ENCODE peak calls at places on chromosomes 11 and 22, in six cellular contexts. R, Z, Y, S, I and W are unnamed samples.

GRCh38 chr11:125952973-125953372 is 7.1 kb downstream of the VSIG10L2 start:
- DNase-seq in S (no peak), I (no peak), Z (no peak), Y (no peak), R (peak), W (no peak)

GRCh38 chr11:2581151-2581930 is 118.5 kb downstream of the KCNQ1OT1 start:
- DNase-seq in Z (no peak), R (peak), Y (no peak), S (no peak), I (no peak), W (peak)

GRCh38 chr22:21448627-21449416 is 18.4 kb upstream of the TMEM191C start:
- DNase-seq in Z (no peak), Y (no peak), S (no peak), I (no peak), R (no peak), W (no peak)

GRCh38 chr11:104668797-104669463 is 229.3 kb downstream of the CASP12 start:
- DNase-seq in S (no peak), R (no peak), Z (no peak), I (no peak), Y (no peak), W (no peak)

GRCh38 chr22:19797086-19797485 is 36.5 kb downstream of the TBX1 start:
- DNase-seq in Y (no peak), S (no peak), I (peak), R (no peak), Z (no peak), W (no peak)

GRCh38 chr22:23183107-23183698 is 2.9 kb downstream of the BCR start:
- DNase-seq in I (peak), S (peak), Z (no peak), Y (no peak), R (peak), W (no peak)

GRCh38 chr22:50481440-50482106 is at the start of gene ADM2:
- DNase-seq in I (peak), Y (no peak), S (no peak), Z (no peak), R (peak), W (no peak)

GRCh38 chr11:126588630-126589491 is 233.4 kb downstream of the ST3GAL4 start:
- DNase-seq in I (no peak), Y (no peak), S (no peak), R (no peak), Z (no peak), W (no peak)

GRCh38 chr11:61019818-61020405 is 48.4 kb downstream of the CD6 start:
- DNase-seq in R (no peak), S (no peak), Y (no peak), I (no peak), Z (no peak), W (no peak)

GRCh38 chr22:31841029-31841827 is 87.4 kb downstream of the DEPDC5 start:
- DNase-seq in Y (no peak), Z (no peak), S (no peak), R (no peak), I (no peak), W (no peak)
- TF ChIP-seq TAF1 in Y (no peak), Z (no peak), S (no peak), R (no peak), I (no peak), W (no peak)

DNA sequence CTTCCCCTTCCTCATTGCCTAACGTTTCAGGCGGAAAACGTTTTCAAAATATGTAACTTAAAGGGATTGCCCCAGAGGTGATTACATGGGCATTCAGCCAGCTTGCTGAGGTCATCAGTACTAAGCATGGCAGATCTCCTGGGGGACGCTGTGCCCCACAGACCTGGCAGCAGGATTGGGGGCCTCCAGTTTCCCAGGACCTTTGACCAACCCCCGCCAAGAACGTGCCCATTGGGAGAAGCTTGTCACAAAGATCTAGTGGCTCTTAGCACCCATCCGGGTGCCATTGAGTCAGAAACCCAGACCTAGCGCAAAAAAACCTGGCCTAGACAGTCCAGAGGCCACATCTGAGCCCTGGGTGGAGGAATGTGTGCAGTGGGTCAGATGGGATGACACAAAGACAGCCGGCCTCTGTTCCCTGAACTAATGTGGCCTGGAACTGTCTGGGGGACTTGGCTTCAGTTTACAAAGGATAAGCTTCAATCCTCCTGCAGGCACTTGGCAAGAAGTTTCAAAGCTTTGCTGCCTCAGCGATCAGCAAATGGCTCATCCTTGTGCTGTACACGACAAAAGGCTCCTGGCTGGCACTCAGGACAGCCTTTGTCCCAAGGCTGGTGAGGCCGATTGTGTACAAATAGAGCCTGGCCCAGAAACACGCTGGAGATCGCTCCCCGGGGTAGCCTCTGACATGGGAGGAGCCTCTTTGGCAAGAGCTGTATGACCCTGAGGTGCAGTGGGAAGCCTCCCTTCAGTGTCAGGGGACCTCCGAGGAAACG is 9.5 kb downstream of the C1QTNF6 start:
- DNase-seq in Y (no peak), Z (no peak), S (no peak), I (no peak), R (no peak), W (no peak)
- TF ChIP-seq TAF1 in Y (no peak), Z (no peak), S (no peak), I (no peak), R (no peak), W (no peak)

GRCh38 chr11:119054418-119054817 is 2.6 kb downstream of the HYOU1 start:
- DNase-seq in S (no peak), Z (no peak), I (no peak), R (no peak), Y (no peak), W (no peak)

GRCh38 chr11:119057000-119057769 is at the start of gene HYOU1:
- DNase-seq in S (peak), I (peak), Y (peak), R (peak), Z (peak), W (peak)

GRCh38 chr11:119056397-119056999 is 507 bp downstream of the HYOU1 start:
- DNase-seq in R (peak), Z (peak), I (peak), S (no peak), Y (no peak), W (peak)

GRCh38 chr11:119052163-119052814 is 4.7 kb downstream of the HYOU1 start:
- DNase-seq in S (no peak), Z (no peak), I (no peak), Y (no peak), R (no peak), W (no peak)

GRCh38 chr11:119055901-119056300 is 1.1 kb downstream of the HYOU1 start:
- DNase-seq in R (peak), Z (no peak), Y (no peak), I (no peak), S (no peak), W (no peak)
- TF ChIP-seq TAF1 in R (no peak), Z (no peak), Y (no peak), I (no peak), S (no peak), W (no peak)

DNA sequence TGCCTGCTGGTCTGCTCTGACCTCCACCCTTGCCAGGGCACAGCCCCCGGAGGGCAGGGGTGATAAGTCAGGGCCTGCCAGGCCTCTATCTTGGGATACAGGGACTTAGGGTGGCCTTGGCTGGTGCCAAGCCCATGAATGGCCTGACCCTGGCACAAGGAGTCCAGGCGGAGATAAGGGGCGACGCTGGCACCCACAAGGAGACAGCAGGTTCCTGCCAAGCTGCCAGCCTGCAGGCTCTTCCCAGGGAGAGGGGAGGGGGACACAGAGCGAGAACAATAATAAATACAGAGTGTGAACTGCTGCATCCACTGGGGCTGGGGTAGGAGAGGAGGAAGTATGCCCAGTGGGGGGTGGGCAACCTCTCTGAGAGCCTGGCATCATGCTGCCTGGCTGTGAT is 978 bp downstream of the CSDC2 start:
- DNase-seq in Z (no peak), R (no peak), S (no peak), Y (no peak), I (no peak), W (no peak)
- TF ChIP-seq TAF1 in Z (no peak), R (no peak), S (no peak), Y (no peak), I (no peak), W (no peak)

GRCh38 chr11:115122274-115122673 is 381.9 kb downstream of the CADM1 start:
- DNase-seq in Z (no peak), R (no peak), S (no peak), Y (no peak), I (no peak), W (no peak)
- TF ChIP-seq TAF1 in Z (no peak), R (no peak), S (no peak), Y (no peak), I (no peak), W (no peak)

GRCh38 chr11:123473941-123474668 is 44.0 kb downstream of the GRAMD1B start:
- DNase-seq in R (no peak), Y (no peak), Z (no peak), S (no peak), I (no peak), W (no peak)
- TF ChIP-seq TAF1 in R (no peak), Y (no peak), Z (no peak), S (no peak), I (no peak), W (no peak)

GRCh38 chr22:44193537-44193896 is 12.8 kb downstream of the PARVG start:
- DNase-seq in Y (no peak), I (no peak), R (no peak), S (no peak), Z (no peak), W (no peak)
- TF ChIP-seq TAF1 in Y (no peak), I (no peak), R (no peak), S (no peak), Z (no peak), W (no peak)

GRCh38 chr11:70307176-70307575 is 36.7 kb downstream of the PPFIA1 start:
- DNase-seq in I (no peak), Z (no peak), R (no peak), Y (no peak), S (no peak), W (no peak)
- TF ChIP-seq TAF1 in I (no peak), Z (no peak), R (no peak), Y (no peak), S (no peak), W (no peak)

DNA sequence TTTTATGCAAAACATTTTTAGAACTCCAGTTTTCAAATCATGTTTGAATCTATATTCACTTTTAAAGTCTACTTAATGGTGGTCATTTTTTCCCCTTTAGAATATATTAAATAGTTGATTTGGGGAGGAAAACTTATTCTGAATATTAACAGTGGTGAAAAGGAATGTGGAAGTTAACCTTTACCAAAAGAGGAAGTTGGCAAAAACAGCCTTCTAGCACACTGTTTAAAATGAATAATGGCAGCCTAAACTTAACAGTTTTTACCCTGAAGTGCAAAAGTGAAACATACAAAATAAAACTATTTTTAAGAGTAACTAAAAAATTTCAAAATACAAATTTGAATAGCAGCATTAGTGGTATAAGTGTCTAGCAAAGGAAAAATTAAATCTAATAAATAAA is 86.4 kb downstream of the GRK3 start:
- DNase-seq in R (no peak), I (no peak), S (no peak), Z (no peak), Y (peak), W (no peak)
- TF ChIP-seq TAF1 in R (no peak), I (no peak), S (no peak), Z (no peak), Y (no peak), W (no peak)

GRCh38 chr11:81959341-81959740 is 774.3 kb downstream of the FAM181B start:
- DNase-seq in Z (no peak), S (no peak), I (no peak), Y (no peak), R (no peak), W (no peak)
- TF ChIP-seq TAF1 in Z (no peak), S (no peak), I (no peak), Y (no peak), R (no peak), W (no peak)